ENCODE peak calls at places on chromosomes 1 and 21, in nine cellular contexts. D, J, G, C, E, K, I, W and F are unnamed samples.

GRCh38 chr1:18725231-18725895 is 94.7 kb downstream of the PAX7 start:
- DNase-seq in W (no peak), E (no peak), J (no peak), G (no peak), K (no peak), I (no peak), C (no peak), D (no peak), F (no peak)

GRCh38 chr21:27265492-27265891 is 298.6 kb upstream of the ADAMTS5 start:
- DNase-seq in D (no peak), I (no peak), W (no peak), J (no peak), G (no peak), C (no peak), E (no peak), K (no peak), F (no peak)

GRCh38 chr1:50422946-50423669 is at the start of gene DMRTA2:
- DNase-seq in I (peak), W (no peak), K (no peak), C (no peak), G (no peak), E (peak), D (no peak), J (peak), F (no peak)

GRCh38 chr1:118116401-118116800 is 68.6 kb downstream of the SPAG17 start:
- DNase-seq in J (no peak), G (no peak), D (no peak), K (no peak), W (no peak), E (no peak), I (no peak), C (no peak), F (no peak)

GRCh38 chr1:166915941-166916340 is 39.9 kb upstream of the TADA1 start:
- DNase-seq in D (no peak), C (no peak), W (no peak), K (no peak), I (no peak), G (no peak), J (no peak), E (no peak), F (no peak)

GRCh38 chr1:12153181-12153785 is 13.5 kb upstream of the TNFRSF1B start:
- DNase-seq in I (peak), E (no peak), J (no peak), K (peak), C (no peak), G (peak), D (no peak), W (peak), F (no peak)

GRCh38 chr1:20058531-20058930 is 11.5 kb upstream of the PLA2G5 start:
- DNase-seq in C (no peak), K (peak), E (no peak), D (no peak), I (no peak), G (no peak), W (no peak), J (no peak), F (no peak)

GRCh38 chr1:226995064-226995965 is 55.2 kb downstream of the COQ8A start:
- DNase-seq in J (no peak), E (no peak), K (no peak), W (peak), G (no peak), I (no peak), D (no peak), C (no peak), F (no peak)

GRCh38 chr1:229024528-229025119 is 246.3 kb upstream of the RAB4A start:
- DNase-seq in D (peak), W (no peak), I (peak), J (no peak), C (peak), E (peak), G (peak), K (peak), F (no peak)

GRCh38 chr1:156859523-156860112 is 701 bp upstream of the INSRR start:
- DNase-seq in E (no peak), C (no peak), J (no peak), G (no peak), K (no peak), I (peak), W (no peak), D (no peak), F (no peak)

GRCh38 chr1:212520299-212520698 is 87.6 kb downstream of the NENF start:
- DNase-seq in E (no peak), J (no peak), G (no peak), W (no peak), I (no peak), K (no peak), C (no peak), D (no peak), F (no peak)

GRCh38 chr1:162056043-162056442 is 13.4 kb upstream of the NOS1AP start:
- DNase-seq in I (peak), G (peak), C (peak), W (peak), D (peak), E (peak), K (peak), J (peak), F (peak)

GRCh38 chr1:118297521-118297920 is 112.5 kb upstream of the SPAG17 start:
- DNase-seq in W (no peak), C (no peak), K (no peak), I (no peak), J (no peak), E (no peak), D (no peak), G (no peak), F (no peak)

GRCh38 chr1:227793948-227794812 is 21.3 kb upstream of the PRSS38 start:
- DNase-seq in K (peak), E (no peak), I (no peak), C (peak), G (peak), W (no peak), J (no peak), D (peak), F (peak)

GRCh38 chr1:113605099-113605498 is 154.2 kb downstream of the PHTF1 start:
- DNase-seq in C (no peak), W (no peak), K (no peak), G (no peak), E (no peak), I (no peak), J (no peak), D (no peak), F (no peak)

GRCh38 chr1:10338047-10338446 is 60.8 kb upstream of the PGD start:
- DNase-seq in E (peak), D (peak), J (no peak), I (peak), K (peak), G (peak), W (no peak), C (peak), F (no peak)

GRCh38 chr1:182091083-182091482 is 29.6 kb upstream of the ZNF648 start:
- DNase-seq in I (no peak), W (no peak), K (no peak), J (no peak), G (no peak), E (no peak), C (no peak), D (no peak), F (no peak)

GRCh38 chr1:235105051-235106043 is 23.3 kb downstream of the TOMM20 start:
- DNase-seq in I (peak), G (no peak), C (no peak), W (no peak), K (no peak), E (no peak), J (no peak), D (no peak), F (no peak)

GRCh38 chr1:159996653-159997052 is 35.1 kb downstream of the PIGM start:
- DNase-seq in W (no peak), E (peak), C (no peak), J (no peak), I (no peak), G (no peak), K (no peak), D (no peak), F (no peak)

GRCh38 chr1:211732276-211732571 is 56.8 kb upstream of the NEK2 start:
- DNase-seq in K (no peak), D (no peak), W (no peak), I (no peak), C (no peak), J (no peak), E (no peak), G (no peak), F (no peak)

GRCh38 chr1:5983361-5984103 is 8.7 kb downstream of the NPHP4 start:
- DNase-seq in E (no peak), D (no peak), K (no peak), G (no peak), I (no peak), W (no peak), J (no peak), C (no peak), F (no peak)

GRCh38 chr1:28259935-28260802 is 851 bp downstream of the SESN2 start:
- DNase-seq in J (peak), E (peak), C (peak), W (peak), I (peak), K (peak), D (peak), G (peak), F (peak)

GRCh38 chr21:45016491-45017375 is 57.6 kb upstream of the ADARB1 start:
- DNase-seq in E (no peak), D (peak), W (peak), C (peak), I (no peak), G (peak), J (no peak), K (peak), F (no peak)

GRCh38 chr1:107687846-107688753 is 276.9 kb downstream of the VAV3 start:
- DNase-seq in W (no peak), K (no peak), J (no peak), I (no peak), G (no peak), E (peak), C (no peak), D (no peak), F (peak)

GRCh38 chr21:17550671-17551308 is 37.9 kb downstream of the CXADR start:
- DNase-seq in J (no peak), W (no peak), C (no peak), D (no peak), I (no peak), E (no peak), G (no peak), K (no peak), F (no peak)

GRCh38 chr1:42669936-42670335 is 11.7 kb downstream of the PPIH start:
- DNase-seq in K (no peak), C (no peak), W (no peak), J (no peak), G (no peak), D (no peak), E (no peak), I (no peak), F (no peak)

GRCh38 chr1:97143236-97143882 is 421.8 kb downstream of the PTBP2 start:
- DNase-seq in D (no peak), E (no peak), W (no peak), J (no peak), G (no peak), K (no peak), I (peak), C (no peak), F (no peak)

GRCh38 chr1:154419620-154420020 is 14.5 kb downstream of the IL6R start:
- DNase-seq in I (peak), K (peak), D (peak), G (peak), J (peak), E (no peak), W (peak), C (peak), F (peak)

GRCh38 chr1:31931241-31932225 is 6.6 kb downstream of the PTP4A2 start:
- DNase-seq in K (no peak), E (no peak), D (no peak), G (no peak), I (peak), J (no peak), W (no peak), C (no peak), F (no peak)

GRCh38 chr1:174000274-174000852 is 21.8 kb downstream of the RC3H1 start:
- DNase-seq in G (no peak), W (no peak), K (no peak), J (no peak), C (no peak), I (peak), E (no peak), D (no peak), F (no peak)

GRCh38 chr1:51784997-51785421 is 93.5 kb downstream of the NRDC start:
- DNase-seq in C (no peak), D (no peak), K (no peak), I (no peak), J (no peak), E (no peak), W (no peak), G (no peak), F (no peak)

GRCh38 chr1:236524142-236524891 is 535 bp downstream of the LGALS8 start:
- DNase-seq in K (peak), I (peak), W (no peak), E (peak), C (peak), J (no peak), D (peak), G (peak), F (peak)

GRCh38 chr21:35384375-35384774 is 335.3 kb upstream of the RUNX1 start:
- DNase-seq in K (no peak), E (no peak), W (no peak), I (no peak), D (no peak), G (no peak), J (no peak), C (no peak), F (no peak)

GRCh38 chr1:85220756-85221166 is 19.9 kb upstream of the SYDE2 start:
- DNase-seq in C (no peak), K (no peak), E (no peak), J (no peak), I (no peak), G (no peak), W (no peak), D (no peak), F (no peak)

GRCh38 chr1:1946540-1946939 is 27.5 kb upstream of the TMEM52 start:
- DNase-seq in J (no peak), G (peak), K (peak), E (no peak), I (no peak), C (no peak), D (no peak), W (peak), F (no peak)

GRCh38 chr1:89898150-89898549 is 77.3 kb downstream of the LRRC8D start:
- DNase-seq in E (no peak), J (no peak), K (no peak), D (no peak), C (no peak), G (no peak), W (no peak), I (peak), F (no peak)

GRCh38 chr1:89894210-89894668 is 73.4 kb downstream of the LRRC8D start:
- DNase-seq in E (no peak), W (no peak), C (no peak), I (peak), D (no peak), G (no peak), K (no peak), J (no peak), F (no peak)

GRCh38 chr1:89894802-89895201 is 74.0 kb downstream of the LRRC8D start:
- DNase-seq in I (no peak), K (no peak), J (no peak), C (no peak), G (no peak), W (no peak), E (no peak), D (no peak), F (no peak)

GRCh38 chr1:89897347-89898133 is 76.7 kb downstream of the LRRC8D start:
- DNase-seq in W (no peak), C (no peak), E (no peak), I (no peak), J (no peak), G (no peak), D (no peak), K (no peak), F (no peak)

GRCh38 chr1:89896105-89896942 is 75.5 kb downstream of the LRRC8D start:
- DNase-seq in J (peak), I (no peak), K (no peak), E (no peak), W (no peak), C (no peak), D (no peak), G (no peak), F (no peak)
- TF ChIP-seq POLR2A in J (no peak), I (no peak), K (no peak), E (no peak), W (no peak), C (no peak), D (no peak), G (no peak), F (no peak)

GRCh38 chr1:99980928-99981327 is 11.1 kb downstream of the SLC35A3 start:
- DNase-seq in J (no peak), W (no peak), C (no peak), I (no peak), E (no peak), D (no peak), G (no peak), K (no peak), F (no peak)
- H3K27ac ChIP-seq in J (no peak), W (no peak), C (no peak), I (no peak), E (no peak), D (no peak), G (no peak), K (no peak), F (no peak)

GRCh38 chr21:46055863-46056281 is 42.0 kb upstream of the COL6A2 start:
- DNase-seq in K (no peak), D (peak), G (peak), E (no peak), W (no peak), C (peak), I (no peak), J (no peak), F (no peak)

GRCh38 chr21:46054447-46054846 is 43.5 kb upstream of the COL6A2 start:
- DNase-seq in C (peak), D (peak), W (no peak), I (no peak), J (no peak), E (no peak), G (no peak), K (no peak), F (no peak)

GRCh38 chr21:46057710-46058241 is 40.1 kb upstream of the COL6A2 start:
- DNase-seq in C (peak), W (no peak), G (no peak), J (peak), D (peak), K (no peak), I (no peak), E (no peak), F (no peak)

GRCh38 chr21:46057111-46057709 is 40.7 kb upstream of the COL6A2 start:
- DNase-seq in W (no peak), C (peak), D (peak), I (no peak), K (no peak), G (no peak), E (no peak), J (no peak), F (no peak)

DNA sequence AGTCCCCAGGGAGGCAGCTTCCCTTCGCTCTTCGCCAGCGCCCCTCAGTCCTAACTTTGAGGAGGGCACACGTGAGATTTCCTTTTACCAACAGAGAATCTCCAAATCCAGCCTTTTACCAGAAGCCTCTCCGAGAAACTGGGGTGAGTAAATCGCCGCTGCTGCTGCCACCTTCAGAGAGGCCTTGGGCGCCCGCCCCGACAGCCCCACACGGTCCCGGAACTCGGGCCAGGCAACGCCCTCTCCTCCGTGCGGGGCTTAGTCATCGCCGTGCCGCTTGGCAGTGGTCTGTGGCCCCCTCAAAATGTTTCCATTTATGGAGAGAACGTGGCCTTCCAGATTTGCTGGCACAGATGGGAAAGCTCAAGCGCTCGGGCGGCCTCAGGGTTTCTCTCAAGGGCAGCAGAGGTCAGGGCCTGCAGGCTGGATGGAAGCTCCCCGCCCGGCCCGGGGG is 41.4 kb upstream of the COL6A2 start:
- DNase-seq in I (no peak), G (peak), K (peak), W (peak), E (no peak), C (peak), D (peak), J (no peak), F (no peak)
- TF ChIP-seq POLR2A in I (no peak), G (no peak), K (peak), W (no peak), E (no peak), C (peak), D (peak), J (no peak), F (no peak)

DNA sequence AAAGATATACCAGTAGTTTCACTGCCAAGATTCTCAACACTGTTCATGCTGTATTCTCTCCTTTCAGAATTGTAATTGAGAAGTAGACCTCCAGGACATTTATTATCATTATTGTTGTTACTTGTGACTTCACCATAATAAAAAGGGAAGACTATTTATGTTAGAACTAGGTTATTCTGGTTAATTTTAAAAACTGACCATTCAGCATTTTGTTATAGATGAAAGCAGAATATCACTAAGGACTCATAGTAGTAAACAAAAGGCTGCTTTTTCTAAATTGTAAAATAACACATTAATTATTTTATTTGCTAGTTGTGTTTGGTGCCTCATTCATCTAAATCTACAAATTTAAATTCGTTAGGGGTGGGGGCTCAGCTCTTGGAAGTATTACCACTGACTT is 210.4 kb downstream of the PATJ start:
- DNase-seq in I (no peak), G (no peak), C (no peak), W (no peak), E (no peak), K (no peak), J (no peak), D (no peak), F (no peak)
- H3K27ac ChIP-seq in I (no peak), G (no peak), C (no peak), W (no peak), E (no peak), K (peak), J (no peak), D (no peak), F (no peak)